ENCODE peak calls at places on chromosomes 6 and 20, in four cellular contexts. H is GM12878, K is IMR-90, S is K562. V is an unnamed sample.

GRCh38 chr6:106082735-106083398 is 3.3 kb upstream of the PRDM1 start:
- DNase-seq in H (no peak), S (no peak), K (peak), V (no peak)

GRCh38 chr6:113634352-113635163 is 222.6 kb upstream of the MARCKS start:
- DNase-seq in H (peak), S (no peak), K (peak), V (peak)

GRCh38 chr6:156852858-156853216 is 75.7 kb downstream of the ARID1B start:
- DNase-seq in S (peak), K (no peak), H (no peak), V (no peak)

GRCh38 chr6:69933239-69933638 is 66.9 kb downstream of the COL19A1 start:
- DNase-seq in H (no peak), S (no peak), K (peak), V (no peak)

GRCh38 chr6:150491796-150492142 is 107.9 kb upstream of the PLEKHG1 start:
- DNase-seq in S (no peak), H (no peak), K (no peak), V (no peak)

GRCh38 chr20:45368221-45368980 is 5.4 kb downstream of the SYS1 start:
- DNase-seq in H (peak), S (no peak), K (no peak), V (no peak)

GRCh38 chr6:43858161-43859153 is 88.4 kb downstream of the VEGFA start:
- DNase-seq in K (no peak), S (no peak), H (no peak), V (no peak)

GRCh38 chr20:53215166-53215565 is 243.0 kb downstream of the TSHZ2 start:
- DNase-seq in S (no peak), H (no peak), K (no peak), V (no peak)

GRCh38 chr6:143196525-143197225 is 136.0 kb downstream of the AIG1 start:
- DNase-seq in K (peak), S (no peak), H (no peak), V (no peak)

GRCh38 chr6:81697564-81697963 is 54.9 kb downstream of the TENT5A start:
- DNase-seq in H (no peak), S (no peak), K (peak), V (no peak)

GRCh38 chr20:13008761-13009681 is at the start of gene SPTLC3:
- DNase-seq in K (peak), H (no peak), S (no peak), V (no peak)
- TF ChIP-seq ELK1 in K (no peak), H (no peak), S (no peak), V (no peak)

GRCh38 chr20:7305971-7306370 is 538.5 kb downstream of the BMP2 start:
- DNase-seq in K (no peak), S (no peak), H (no peak), V (no peak)

GRCh38 chr20:7308163-7308562 is 540.7 kb downstream of the BMP2 start:
- DNase-seq in K (no peak), S (no peak), H (no peak), V (no peak)

GRCh38 chr20:7301807-7302206 is 534.3 kb downstream of the BMP2 start:
- DNase-seq in S (no peak), K (no peak), H (no peak), V (no peak)

DNA sequence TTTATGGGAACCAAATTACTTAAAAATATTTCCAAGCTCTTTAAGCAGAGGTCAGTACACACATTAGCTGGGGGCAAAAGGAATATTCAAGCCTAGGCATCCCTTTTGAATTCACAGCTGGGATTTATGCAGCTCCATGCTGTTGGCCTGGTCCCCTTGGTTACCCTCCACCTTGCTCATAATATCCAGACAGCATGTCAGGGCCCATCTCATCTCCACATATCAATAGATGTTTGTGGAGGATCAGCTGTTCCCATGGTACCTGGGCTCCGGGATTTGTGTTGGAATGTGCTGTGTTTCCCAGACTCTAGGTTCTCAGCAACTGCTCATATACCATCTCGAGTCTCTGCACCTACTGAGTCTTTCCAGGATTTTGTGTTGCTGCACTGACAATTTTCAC is 534.8 kb downstream of the BMP2 start:
- DNase-seq in H (no peak), S (no peak), K (no peak), V (no peak)
- TF ChIP-seq ELK1 in H (no peak), S (no peak), K (no peak), V (no peak)

GRCh38 chr20:13770141-13770540 is 14.6 kb downstream of the ESF1 start:
- DNase-seq in K (no peak), H (no peak), S (no peak), V (no peak)

GRCh38 chr20:13765868-13766416 is 18.8 kb downstream of the ESF1 start:
- DNase-seq in S (no peak), H (no peak), K (no peak), V (no peak)

DNA sequence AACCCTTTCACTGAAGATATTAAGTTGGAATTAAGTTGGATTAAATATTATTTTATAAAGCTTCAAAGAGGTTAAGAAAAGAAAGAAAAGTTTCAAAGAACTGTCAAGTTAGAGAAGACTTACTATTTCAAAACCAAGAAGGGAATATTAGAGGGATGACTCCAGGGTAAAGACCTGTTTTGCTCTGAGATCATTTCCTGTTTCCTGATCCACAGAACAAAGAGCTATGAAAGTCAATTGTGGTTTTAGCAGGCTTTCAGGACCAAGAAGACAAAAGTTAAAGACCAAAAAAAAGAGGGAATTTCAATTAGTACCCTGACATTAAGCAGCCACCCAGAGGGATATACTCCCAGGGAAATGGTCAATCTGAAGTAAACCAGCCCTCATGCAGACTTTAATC is 19.4 kb downstream of the ESF1 start:
- DNase-seq in S (no peak), K (peak), H (no peak), V (no peak)
- TF ChIP-seq ELK1 in S (no peak), K (no peak), H (no peak), V (no peak)

DNA sequence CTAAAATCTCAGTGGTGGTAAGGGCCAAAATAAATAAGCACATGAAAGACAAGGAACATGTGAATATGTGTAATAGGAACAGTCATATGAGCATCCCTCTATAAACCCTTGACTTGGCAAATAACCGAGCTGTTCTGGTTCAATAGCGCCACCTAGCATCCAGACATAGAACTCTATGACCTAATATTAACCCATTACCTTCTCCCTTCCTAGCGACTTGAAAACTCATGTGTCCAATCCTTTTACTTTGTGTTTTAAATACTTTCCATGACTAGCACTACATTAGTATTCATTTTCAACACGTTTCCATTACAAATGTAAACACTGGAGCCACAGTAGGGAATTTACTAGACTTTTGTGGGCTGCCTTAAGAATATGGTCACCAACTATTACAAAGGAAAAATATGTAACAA is 279.7 kb downstream of the UST start:
- DNase-seq in H (no peak), S (peak), K (peak), V (no peak)
- TF ChIP-seq ELK1 in H (no peak), S (no peak), K (no peak), V (no peak)

GRCh38 chr20:22563062-22563965 is 21.1 kb downstream of the FOXA2 start:
- DNase-seq in H (no peak), S (no peak), K (no peak), V (no peak)
- TF ChIP-seq ELK1 in H (no peak), S (no peak), K (no peak), V (no peak)

GRCh38 chr20:63350196-63350595 is 11.0 kb downstream of the CHRNA4 start:
- DNase-seq in K (no peak), H (no peak), S (no peak), V (no peak)
- TF ChIP-seq ELK1 in K (no peak), H (no peak), S (no peak), V (no peak)

DNA sequence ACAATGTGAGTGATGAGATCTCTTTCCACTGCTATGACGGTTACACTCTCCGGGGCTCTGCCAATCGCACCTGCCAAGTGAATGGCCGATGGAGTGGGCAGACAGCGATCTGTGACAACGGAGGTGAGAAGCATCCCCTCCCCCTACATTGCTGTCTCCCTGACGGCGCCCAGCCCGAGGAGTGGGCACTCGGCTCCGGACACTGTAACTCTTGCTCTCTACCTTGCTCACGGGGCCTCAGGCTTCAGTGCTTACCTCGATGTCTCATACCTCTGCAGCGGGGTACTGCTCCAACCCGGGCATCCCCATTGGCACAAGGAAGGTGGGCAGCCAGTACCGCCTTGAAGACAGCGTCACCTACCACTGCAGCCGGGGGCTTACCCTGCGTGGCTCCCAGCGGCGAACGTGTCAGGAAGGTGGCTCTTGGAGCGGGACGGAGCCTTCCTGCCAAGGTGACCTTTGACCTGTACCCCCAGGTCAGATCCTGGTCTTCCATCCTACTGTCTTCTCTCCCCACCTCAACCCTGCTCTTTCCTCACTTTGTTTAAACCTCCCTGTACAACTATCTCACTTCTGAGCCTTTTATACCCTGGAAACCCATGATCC is 1.3 kb downstream of the CFB start:
- DNase-seq in K (no peak), H (no peak), S (peak), V (no peak)
- TF ChIP-seq ELK1 in K (no peak), H (no peak), S (no peak), V (no peak)

GRCh38 chr6:162058281-162058875 is 669.2 kb downstream of the PRKN start:
- DNase-seq in K (no peak), S (no peak), H (no peak), V (peak)
- TF ChIP-seq ELK1 in K (no peak), S (no peak), H (no peak), V (no peak)

GRCh38 chr6:101640131-101640530 is 246.6 kb downstream of the GRIK2 start:
- DNase-seq in H (no peak), S (no peak), K (no peak), V (no peak)
- TF ChIP-seq ELK1 in H (no peak), S (no peak), K (no peak), V (no peak)

GRCh38 chr6:11497881-11498280 is 39.7 kb upstream of the TMEM170B start:
- DNase-seq in K (no peak), S (no peak), H (no peak), V (no peak)
- TF ChIP-seq ELK1 in K (no peak), S (no peak), H (no peak), V (no peak)